ENCODE peak calls at places on chromosomes 2 and 18, in six cellular contexts. B is H9, Z is HCT116, S is mesendoderm, L is NT2/D1, H is IMR-90. Y is an unnamed sample.

GRCh38 chr2:171763602-171764001 is 76.3 kb downstream of the DYNC1I2 start:
- DNase-seq in B (no peak), Z (no peak), H (no peak), L (no peak), S (no peak), Y (no peak)

GRCh38 chr2:37389984-37390765 is 45.7 kb downstream of the QPCT start:
- DNase-seq in Z (peak), L (peak), B (peak), H (peak), S (peak), Y (peak)

GRCh38 chr18:46771141-46771540 is 14.3 kb upstream of the ST8SIA5 start:
- DNase-seq in S (peak), H (no peak), Z (no peak), L (no peak), B (no peak), Y (no peak)

GRCh38 chr18:62425465-62426190 is 97.2 kb upstream of the ZCCHC2 start:
- DNase-seq in L (peak), S (peak), Z (peak), H (peak), B (peak), Y (peak)

GRCh38 chr2:101900375-101900774 is 91.4 kb upstream of the IL1R2 start:
- DNase-seq in H (no peak), Z (no peak), B (no peak), L (no peak), S (no peak), Y (no peak)

GRCh38 chr2:149082781-149083180 is 44.3 kb downstream of the LYPD6B start:
- DNase-seq in B (peak), L (no peak), Z (no peak), H (no peak), S (no peak), Y (no peak)

GRCh38 chr2:127048969-127049897 is 57.7 kb downstream of the BIN1 start:
- DNase-seq in Z (no peak), S (no peak), H (no peak), B (no peak), L (no peak), Y (no peak)

GRCh38 chr18:7000484-7001096 is 117.0 kb downstream of the LAMA1 start:
- DNase-seq in L (no peak), S (peak), Z (no peak), B (no peak), H (peak), Y (peak)

GRCh38 chr2:150060341-150060740 is 427.1 kb downstream of the RND3 start:
- DNase-seq in H (no peak), B (no peak), S (peak), L (peak), Z (no peak), Y (no peak)

GRCh38 chr2:101736861-101737291 is 39.4 kb downstream of the MAP4K4 start:
- DNase-seq in S (no peak), B (no peak), Z (no peak), L (no peak), H (peak), Y (no peak)

GRCh38 chr2:179273461-179273962 is 8.9 kb upstream of the SESTD1 start:
- DNase-seq in B (no peak), H (peak), Z (no peak), L (no peak), S (no peak), Y (no peak)

GRCh38 chr2:55838653-55839052 is 84.9 kb downstream of the EFEMP1 start:
- DNase-seq in L (no peak), Z (no peak), H (no peak), B (no peak), S (no peak), Y (no peak)

GRCh38 chr18:45836242-45837215 is 11.1 kb downstream of the SIGLEC15 start:
- DNase-seq in Z (no peak), H (peak), B (no peak), L (no peak), S (no peak), Y (no peak)

GRCh38 chr2:69952336-69953115 is 8.9 kb downstream of the ASPRV1 start:
- DNase-seq in S (no peak), Z (no peak), H (no peak), L (no peak), B (no peak), Y (no peak)
- H3K9ac ChIP-seq in S (no peak), Z (no peak), H (no peak), L (no peak), B (no peak), Y (no peak)

GRCh38 chr2:234843411-234843810 is 108.4 kb upstream of the SH3BP4 start:
- DNase-seq in H (no peak), B (no peak), Z (no peak), L (no peak), S (no peak), Y (no peak)
- H3K9ac ChIP-seq in H (no peak), B (no peak), Z (no peak), L (no peak), S (no peak), Y (no peak)

GRCh38 chr2:205684871-205685313 is 2.6 kb downstream of the NRP2 start:
- DNase-seq in L (no peak), S (no peak), Z (no peak), B (peak), H (peak), Y (no peak)
- H3K9ac ChIP-seq in L (peak), S (peak), Z (no peak), B (peak), H (peak), Y (no peak)

DNA sequence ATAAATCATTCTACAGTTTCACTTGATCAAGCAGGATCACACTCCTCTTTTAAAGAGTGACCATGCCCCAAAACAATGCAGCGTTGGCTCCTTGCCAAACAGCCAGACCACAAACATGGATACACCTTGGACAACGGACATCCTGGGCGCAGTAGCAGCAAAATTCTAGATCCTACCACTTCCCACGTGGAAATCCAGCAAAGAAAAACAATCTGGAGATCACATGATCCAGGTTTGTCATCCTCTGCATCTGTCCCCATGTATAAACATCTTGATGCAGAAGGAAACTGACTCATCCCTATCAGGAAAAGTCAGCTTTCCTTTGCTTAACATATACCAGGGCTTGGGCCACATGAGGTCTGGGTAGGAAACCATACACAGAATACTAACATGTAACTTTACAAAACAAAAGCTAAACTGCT is 53.1 kb downstream of the ZNF521 start:
- DNase-seq in Z (no peak), B (no peak), H (peak), S (no peak), L (no peak), Y (no peak)
- H3K9ac ChIP-seq in Z (no peak), B (no peak), H (no peak), S (no peak), L (no peak), Y (no peak)

GRCh38 chr2:105398522-105399206 is at the start of gene FHL2:
- DNase-seq in S (peak), H (peak), Z (peak), B (peak), L (peak), Y (peak)

GRCh38 chr2:105395691-105396090 is 3.2 kb downstream of the FHL2 start:
- DNase-seq in H (no peak), B (no peak), Z (no peak), L (no peak), S (no peak), Y (no peak)

GRCh38 chr2:105397959-105398521 is 811 bp downstream of the FHL2 start:
- DNase-seq in Z (no peak), L (no peak), H (no peak), B (no peak), S (peak), Y (no peak)

GRCh38 chr2:105396254-105397024 is 2.4 kb downstream of the FHL2 start:
- DNase-seq in H (peak), L (peak), S (peak), B (no peak), Z (peak), Y (no peak)

GRCh38 chr2:105397025-105397722 is 1.7 kb downstream of the FHL2 start:
- DNase-seq in S (peak), H (no peak), Z (peak), B (no peak), L (no peak), Y (no peak)
- H3K9ac ChIP-seq in S (peak), H (peak), Z (peak), B (no peak), L (no peak), Y (no peak)

DNA sequence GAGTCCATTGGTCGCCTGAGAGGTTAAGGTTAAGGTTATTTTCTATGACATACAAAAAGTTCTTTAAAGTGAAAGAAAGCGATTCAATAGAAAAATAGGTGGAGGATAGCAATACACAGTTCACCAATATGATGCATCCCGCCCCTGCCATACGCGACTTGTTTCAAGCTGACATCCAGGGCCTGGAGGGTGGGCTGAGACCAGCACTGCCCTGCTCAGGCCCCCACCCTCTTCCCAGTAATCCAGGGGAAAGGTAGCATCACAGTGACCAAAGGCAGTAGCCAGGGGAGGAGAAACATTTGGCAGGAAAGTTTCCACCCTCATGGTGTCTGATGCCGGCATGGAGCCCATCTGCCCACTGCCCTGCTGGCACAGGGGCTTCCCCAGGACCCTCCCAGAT is 11.0 kb upstream of the ANO7 start:
- DNase-seq in L (no peak), H (no peak), S (no peak), Z (no peak), B (no peak), Y (no peak)
- H3K9ac ChIP-seq in L (no peak), H (no peak), S (no peak), Z (no peak), B (no peak), Y (no peak)

DNA sequence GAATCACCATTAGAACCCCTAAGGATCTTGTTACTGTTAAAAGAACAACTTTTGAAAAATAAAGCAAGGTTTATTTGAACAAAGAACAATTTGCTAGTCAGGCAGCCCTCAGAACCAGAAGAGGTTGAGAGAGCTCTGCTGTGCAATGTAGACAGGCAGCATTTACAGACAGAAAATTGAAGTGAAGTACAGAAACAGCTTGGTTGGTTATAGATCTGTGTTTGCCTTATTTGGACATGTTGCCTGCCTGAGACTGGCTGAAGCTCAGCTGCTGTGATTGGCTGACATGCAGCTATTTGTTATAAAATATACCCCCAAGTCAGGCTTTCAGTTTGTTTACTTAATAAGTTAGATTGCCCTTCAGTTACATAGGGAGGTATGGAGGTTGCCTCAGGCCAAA is 12.5 kb downstream of the MSTN start:
- DNase-seq in S (no peak), B (no peak), H (peak), Z (no peak), L (no peak), Y (no peak)
- H3K9ac ChIP-seq in S (no peak), B (no peak), H (no peak), Z (no peak), L (no peak), Y (no peak)

DNA sequence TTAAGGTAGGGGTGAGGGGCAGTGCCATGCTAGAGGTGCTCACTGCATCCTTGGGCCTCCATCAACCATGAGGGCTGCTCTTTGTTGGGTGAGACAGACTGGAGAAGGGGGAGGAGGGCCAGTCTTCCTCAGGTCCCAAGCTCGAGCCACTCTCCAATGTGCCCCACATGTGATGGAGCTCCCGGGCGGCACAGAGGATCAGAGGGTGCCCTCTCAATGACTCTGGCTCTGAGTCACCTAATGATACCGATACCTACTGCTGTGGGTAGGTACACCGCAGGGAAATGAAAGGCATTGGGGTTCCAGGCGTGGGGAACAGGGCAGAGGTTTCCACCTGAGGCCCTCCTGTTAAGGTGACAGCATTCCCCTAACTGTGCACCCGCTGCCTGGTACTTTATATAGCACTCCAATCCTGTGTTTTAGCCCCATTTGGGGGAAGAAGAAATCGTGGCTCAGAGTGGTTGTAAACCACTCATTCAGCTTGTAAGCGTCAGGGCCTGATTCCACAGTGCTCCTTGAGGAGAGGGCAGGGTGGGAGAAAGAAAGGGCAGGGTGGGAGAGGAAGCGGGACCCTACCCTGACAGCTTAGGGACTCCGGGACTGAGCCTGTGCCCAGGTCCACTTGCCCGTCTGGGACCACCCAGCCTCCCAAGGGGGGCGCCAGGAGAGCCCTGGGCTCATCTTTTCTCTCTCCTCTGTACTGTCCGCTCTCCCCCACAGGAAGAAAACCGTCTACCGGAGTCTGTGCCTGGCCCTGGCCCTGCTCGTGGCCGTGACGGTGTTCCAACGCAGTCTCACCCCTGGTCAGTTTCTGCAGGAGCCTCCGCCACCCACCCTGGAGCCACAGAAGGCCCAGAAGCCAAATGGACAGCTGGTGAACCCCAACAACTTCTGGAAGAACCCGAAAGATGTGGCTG is 1.8 kb downstream of the B3GNT7 start:
- DNase-seq in H (no peak), L (no peak), Z (no peak), S (no peak), B (no peak), Y (no peak)
- H3K9ac ChIP-seq in H (no peak), L (peak), Z (peak), S (peak), B (no peak), Y (no peak)

DNA sequence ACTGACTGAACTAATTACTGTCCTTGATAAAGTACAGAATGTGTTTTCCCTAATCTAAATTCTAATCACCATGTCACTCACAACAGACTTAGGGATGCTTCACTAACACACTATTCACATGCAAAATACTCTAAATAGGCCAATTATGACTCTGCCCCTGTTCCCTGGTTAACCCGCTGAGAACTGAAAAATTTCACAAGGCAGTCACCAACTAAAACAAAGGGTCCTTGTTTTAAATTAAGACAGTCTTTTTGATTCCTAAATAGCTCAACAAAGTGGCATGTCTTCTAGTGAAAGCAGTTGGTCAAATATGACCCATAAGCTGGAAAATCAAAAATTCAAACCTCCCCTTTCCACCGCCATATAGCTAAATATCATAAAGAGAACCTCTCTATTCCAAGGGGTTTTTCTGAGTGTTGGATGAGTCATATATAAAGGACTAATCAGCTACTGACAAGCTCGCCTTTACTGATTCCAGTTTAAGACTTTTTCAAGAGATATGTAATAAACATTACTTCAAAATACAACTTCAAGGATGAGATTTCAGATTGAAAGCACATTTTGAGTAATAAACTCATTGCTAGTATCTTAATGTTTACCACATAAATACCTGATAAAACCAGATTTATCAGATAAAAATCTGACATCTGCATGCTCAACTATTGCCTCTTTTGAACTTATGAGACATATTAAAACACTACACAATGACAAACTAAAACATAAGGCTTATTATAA is 235.8 kb downstream of the TCF4 start:
- DNase-seq in Z (no peak), S (peak), H (peak), L (peak), B (no peak), Y (no peak)
- H3K9ac ChIP-seq in Z (no peak), S (no peak), H (no peak), L (no peak), B (no peak), Y (no peak)

GRCh38 chr18:51275712-51276473 is 78.4 kb upstream of the MEX3C start:
- DNase-seq in H (peak), Z (no peak), L (peak), S (no peak), B (no peak), Y (no peak)
- H3K9ac ChIP-seq in H (no peak), Z (no peak), L (no peak), S (no peak), B (no peak), Y (no peak)

Y was measured in Karpas-422.